ENCODE peak calls at places on chromosomes 2 and 18, in six cellular contexts. N is PC-3, E is H7, J is endodermal cell, V is adrenal gland, M is right lobe of liver. I is an unnamed sample. For H3K27me3, the result is how much of the 10 kb centered on the place peaks cover.

GRCh38 chr2:233247116-233247515 is 4.4 kb upstream of the ATG16L1 start:
- DNase-seq in N (peak), V (no peak), E (no peak), J (no peak), M (no peak), I (no peak)

GRCh38 chr2:178331474-178332431 is 119.2 kb downstream of the PRKRA start:
- DNase-seq in N (no peak), V (no peak), E (no peak), M (no peak), J (no peak), I (peak)

GRCh38 chr2:238498691-238499295 is 72.1 kb downstream of the ASB1 start:
- DNase-seq in N (no peak), E (no peak), J (no peak), V (no peak), M (no peak), I (no peak)

GRCh38 chr2:112048887-112049286 is 6.2 kb upstream of the TMEM87B start:
- DNase-seq in E (peak), V (peak), M (no peak), N (peak), J (no peak), I (no peak)

GRCh38 chr2:130836501-130837174 is at the start of gene ARHGEF4:
- DNase-seq in E (peak), M (peak), V (no peak), N (peak), J (peak), I (peak)

GRCh38 chr2:182368446-182368845 is 58.4 kb downstream of the PDE1A start:
- DNase-seq in N (no peak), V (no peak), M (no peak), J (no peak), E (no peak), I (peak)

GRCh38 chr2:101614127-101614759 is 83.3 kb upstream of the MAP4K4 start:
- DNase-seq in M (no peak), V (no peak), J (no peak), N (no peak), E (no peak), I (no peak)

GRCh38 chr2:195364015-195364965 is 292.7 kb upstream of the SLC39A10 start:
- DNase-seq in J (no peak), N (peak), E (no peak), M (no peak), V (no peak), I (peak)

GRCh38 chr2:227671170-227671887 is 4.7 kb downstream of the SCYGR5 start:
- DNase-seq in N (no peak), V (no peak), M (no peak), J (no peak), E (no peak), I (no peak)

GRCh38 chr2:33091541-33092123 is 144.9 kb downstream of the LTBP1 start:
- DNase-seq in M (no peak), N (no peak), J (no peak), V (no peak), E (no peak), I (no peak)

GRCh38 chr2:157302492-157303099 is 23.0 kb downstream of the ERMN start:
- DNase-seq in V (peak), J (no peak), M (no peak), E (peak), N (peak), I (no peak)

GRCh38 chr2:101806123-101806522 is 108.6 kb downstream of the MAP4K4 start:
- DNase-seq in V (no peak), J (peak), M (no peak), E (peak), N (peak), I (peak)

GRCh38 chr18:11666176-11666575 is 22.9 kb upstream of the GNAL start:
- DNase-seq in J (peak), M (no peak), E (no peak), N (no peak), V (no peak), I (no peak)

GRCh38 chr2:31090188-31090587 is 48.1 kb downstream of the GALNT14 start:
- DNase-seq in J (no peak), M (no peak), N (no peak), V (no peak), E (no peak), I (no peak)

GRCh38 chr2:101501443-101501842 is 26.5 kb upstream of the RFX8 start:
- DNase-seq in V (no peak), J (no peak), E (no peak), M (no peak), N (peak), I (no peak)

GRCh38 chr18:57980573-57981348 is 63.3 kb upstream of the NEDD4L start:
- DNase-seq in J (no peak), V (no peak), M (no peak), N (no peak), E (peak), I (no peak)

GRCh38 chr2:23563673-23564617 is 179.0 kb downstream of the KLHL29 start:
- DNase-seq in E (peak), M (no peak), J (no peak), N (no peak), V (no peak), I (peak)

GRCh38 chr18:37254973-37255372 is 310.6 kb downstream of the CELF4 start:
- DNase-seq in N (no peak), V (no peak), J (no peak), E (no peak), M (no peak), I (no peak)

GRCh38 chr18:37252342-37252741 is 313.3 kb downstream of the CELF4 start:
- DNase-seq in M (no peak), E (no peak), N (no peak), J (no peak), V (no peak), I (no peak)

GRCh38 chr18:37252854-37253396 is 312.7 kb downstream of the CELF4 start:
- DNase-seq in N (no peak), V (no peak), M (no peak), E (peak), J (peak), I (no peak)

GRCh38 chr18:37253424-37254255 is 312.0 kb downstream of the CELF4 start:
- DNase-seq in J (peak), M (no peak), E (peak), V (peak), N (peak), I (no peak)

GRCh38 chr18:37254256-37254880 is 311.2 kb downstream of the CELF4 start:
- DNase-seq in J (no peak), E (peak), V (no peak), N (no peak), M (no peak), I (no peak)
- H3K4me3 ChIP-seq in J (peak), E (peak), V (peak), N (peak), M (peak), I (no peak)

GRCh38 chr2:27262379-27263286 is at the start of gene SLC30A3:
- DNase-seq in M (peak), V (peak), N (no peak), J (peak), E (peak), I (no peak)
- H3K27me3 ChIP-seq in M (under half), V (under half), N (half or more), J (half or more), E (half or more), I (under half)

GRCh38 chr2:240585101-240585500 is 1.4 kb upstream of the CAPN10 start:
- DNase-seq in N (no peak), E (peak), M (no peak), V (no peak), J (no peak), I (no peak)

GRCh38 chr2:240582781-240583180 is 3.8 kb upstream of the CAPN10 start:
- DNase-seq in V (no peak), M (no peak), N (no peak), J (no peak), E (no peak), I (no peak)

GRCh38 chr2:240581811-240582210 is 4.7 kb upstream of the CAPN10 start:
- DNase-seq in E (no peak), M (no peak), V (no peak), J (no peak), N (peak), I (no peak)

GRCh38 chr2:240584486-240585031 is 2.0 kb upstream of the CAPN10 start:
- DNase-seq in N (peak), M (no peak), V (no peak), E (peak), J (peak), I (peak)

GRCh38 chr2:240583774-240584173 is 2.8 kb upstream of the CAPN10 start:
- DNase-seq in E (no peak), N (no peak), J (no peak), M (no peak), V (no peak), I (no peak)
- H3K4me3 ChIP-seq in E (no peak), N (no peak), J (no peak), M (no peak), V (no peak), I (no peak)

GRCh38 chr2:88210132-88211004 is 40.2 kb downstream of the THNSL2 start:
- DNase-seq in J (peak), V (no peak), N (no peak), M (no peak), E (no peak), I (no peak)

GRCh38 chr2:88209526-88210131 is 39.5 kb downstream of the THNSL2 start:
- DNase-seq in M (no peak), J (no peak), N (no peak), E (no peak), V (no peak), I (peak)

GRCh38 chr2:88211005-88211808 is 41.1 kb downstream of the THNSL2 start:
- DNase-seq in E (no peak), V (no peak), J (no peak), N (no peak), M (no peak), I (no peak)

GRCh38 chr2:88212251-88212790 is 42.2 kb downstream of the THNSL2 start:
- DNase-seq in M (no peak), V (no peak), N (peak), E (peak), J (peak), I (no peak)

DNA sequence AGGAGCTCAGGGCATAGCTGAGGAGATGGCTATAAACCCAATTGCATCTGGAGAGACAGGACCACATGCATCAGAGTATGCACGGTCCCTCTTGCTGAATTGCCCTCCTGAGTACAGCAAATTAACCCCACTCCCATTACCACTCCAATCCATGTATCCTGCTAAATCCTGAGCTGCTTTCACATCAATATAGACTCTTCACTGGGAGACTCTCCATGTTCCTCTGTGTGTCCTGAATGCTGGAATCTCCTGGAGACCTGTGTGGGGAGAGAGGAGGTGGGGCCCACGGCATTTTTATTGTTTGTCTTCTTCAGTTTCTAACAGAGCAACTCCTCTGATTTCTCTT is 41.6 kb downstream of the THNSL2 start:
- DNase-seq in N (no peak), E (no peak), J (no peak), M (no peak), V (no peak), I (no peak)
- H3K27me3 ChIP-seq in N (half or more), E (under half), J (under half), M (under half), V (under half), I (under half)

DNA sequence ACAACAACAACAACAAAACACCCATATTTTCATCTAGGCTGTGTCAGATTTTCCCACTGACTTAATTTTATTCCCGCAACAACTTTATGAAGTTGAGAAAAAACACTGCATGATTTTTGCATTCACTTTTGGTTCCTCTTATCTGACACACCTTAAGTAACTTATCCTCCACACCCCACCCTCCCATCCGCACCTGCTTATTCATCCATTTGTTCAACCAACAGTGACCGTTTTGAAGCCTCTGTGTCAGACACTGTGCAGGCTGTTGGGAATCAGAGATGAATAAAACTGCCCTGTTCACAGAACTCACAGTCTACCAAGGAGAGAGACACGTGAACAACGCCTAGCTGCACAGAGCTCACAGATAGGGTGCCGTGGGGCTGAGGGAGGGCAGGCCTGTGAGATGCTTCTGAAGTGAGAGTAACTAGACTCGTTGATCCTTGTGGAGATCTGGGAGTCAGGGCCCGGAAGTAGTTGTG is 7.4 kb downstream of the CNNM4 start:
- DNase-seq in V (no peak), J (no peak), M (no peak), N (peak), E (peak), I (no peak)
- H3K4me3 ChIP-seq in V (no peak), J (no peak), M (no peak), N (peak), E (no peak), I (no peak)